ENCODE peak calls at places on chromosomes 11 and 22, in six cellular contexts. D is retinal pigment epithelial cell, S is heart right ventricle, R is AG09309, P is GM06990, Y is HCT116. Z is an unnamed sample.

GRCh38 chr11:10743354-10744035 is 7.6 kb upstream of the CTR9 start:
- DNase-seq in Y (no peak), S (no peak), D (no peak), P (peak; percentile 34), R (no peak), Z (no peak)

GRCh38 chr11:66159585-66159984 is 89.5 kb downstream of the PACS1 start:
- DNase-seq in P (no peak), Y (no peak), S (no peak), R (no peak), D (peak; percentile 34), Z (no peak)

GRCh38 chr22:46833228-46833627 is 70.8 kb downstream of the TBC1D22A start:
- DNase-seq in S (no peak), R (no peak), P (no peak), Y (peak; percentile 23), D (no peak), Z (no peak)

GRCh38 chr22:24165673-24166072 is 15.6 kb upstream of the SUSD2 start:
- DNase-seq in S (no peak), R (no peak), D (no peak), Y (no peak), P (no peak), Z (no peak)

GRCh38 chr11:111259871-111260270 is 14.3 kb downstream of the POU2AF2 start:
- DNase-seq in R (no peak), S (no peak), Y (no peak), D (no peak), P (no peak), Z (no peak)

GRCh38 chr11:69409812-69410645 is 71.4 kb upstream of the LINC01488 start:
- DNase-seq in Y (no peak), P (no peak), S (no peak), R (no peak), D (no peak), Z (no peak)

GRCh38 chr11:129291556-129291955 is 84.1 kb upstream of the BARX2 start:
- DNase-seq in P (no peak), Y (no peak), D (no peak), R (no peak), S (no peak), Z (no peak)

GRCh38 chr11:61098778-61099177 is 3.5 kb upstream of the CD5 start:
- DNase-seq in S (no peak), Y (no peak), R (no peak), D (no peak), P (no peak), Z (no peak)

GRCh38 chr11:17333799-17334586 is 17.6 kb upstream of the NCR3LG1 start:
- DNase-seq in S (peak; percentile 21), D (no peak), R (no peak), Y (no peak), P (no peak), Z (no peak)

GRCh38 chr22:27980424-27981148 is 61.5 kb upstream of the PITPNB start:
- DNase-seq in S (no peak), D (no peak), Y (no peak), P (no peak), R (no peak), Z (no peak)

GRCh38 chr11:68106165-68106940 is 14.8 kb downstream of the CHKA start:
- DNase-seq in P (no peak), Y (no peak), D (no peak), S (no peak), R (no peak), Z (no peak)

GRCh38 chr22:39277135-39277607 is 32.4 kb upstream of the PDGFB start:
- DNase-seq in Y (no peak), D (no peak), S (no peak), P (no peak), R (peak; percentile 18), Z (no peak)

GRCh38 chr22:43164636-43165035 is 13.3 kb downstream of the TSPO start:
- DNase-seq in R (no peak), S (no peak), P (no peak), Y (no peak), D (no peak), Z (no peak)

GRCh38 chr22:49963647-49964026 is 3.1 kb downstream of the PIM3 start:
- DNase-seq in D (no peak), Y (no peak), P (no peak), S (peak; percentile 15), R (no peak), Z (no peak)

GRCh38 chr22:39808087-39808486 is 85.5 kb downstream of the ENTHD1 start:
- DNase-seq in Y (peak; percentile 31), S (no peak), R (no peak), D (no peak), P (no peak), Z (no peak)

GRCh38 chr11:23112987-23113886 is 253.0 kb upstream of the CCDC179 start:
- DNase-seq in R (no peak), Y (no peak), S (no peak), P (no peak), D (peak; percentile 33), Z (no peak)

GRCh38 chr22:30340911-30341685 is 14.4 kb upstream of the TBC1D10A start:
- DNase-seq in S (peak; percentile 79), D (no peak), Y (no peak), R (no peak), P (no peak), Z (no peak)

GRCh38 chr11:43573233-43573632 is 107.3 kb upstream of the HSD17B12 start:
- DNase-seq in D (no peak), S (no peak), R (no peak), P (no peak), Y (peak; percentile 16), Z (no peak)

GRCh38 chr11:69164824-69165223 is 9.1 kb downstream of the SMIM38 start:
- DNase-seq in D (no peak), S (no peak), Y (no peak), R (no peak), P (no peak), Z (no peak)

GRCh38 chr22:44112191-44112590 is 68.5 kb upstream of the PARVG start:
- DNase-seq in R (no peak), D (no peak), S (no peak), P (no peak), Y (no peak), Z (no peak)

GRCh38 chr11:57798905-57799559 is 37.4 kb downstream of the CTNND1 start:
- DNase-seq in R (peak; percentile 71), Y (peak; percentile 94), D (no peak), S (no peak), P (no peak), Z (no peak)

GRCh38 chr11:29534831-29535230 is 482.0 kb downstream of the KCNA4 start:
- DNase-seq in S (no peak), R (no peak), Y (no peak), P (no peak), D (no peak), Z (no peak)

GRCh38 chr11:26580929-26581328 is 8.9 kb upstream of the MUC15 start:
- DNase-seq in D (no peak), P (no peak), S (no peak), R (no peak), Y (no peak), Z (no peak)

GRCh38 chr11:126061707-126062678 is 673 bp downstream of the CDON start:
- DNase-seq in P (no peak), Y (peak; percentile 23), D (no peak), S (no peak), R (no peak), Z (no peak)

GRCh38 chr11:76443254-76443935 is 1.4 kb upstream of the EMSY start:
- DNase-seq in R (no peak), S (no peak), Y (no peak), P (no peak), D (no peak), Z (no peak)

GRCh38 chr11:69814902-69815301 is 4.3 kb downstream of the FGF3 start:
- DNase-seq in P (no peak), D (no peak), R (no peak), S (no peak), Y (no peak), Z (no peak)

GRCh38 chr22:29312218-29313125 is 3.0 kb downstream of the RASL10A start:
- DNase-seq in P (no peak), R (no peak), Y (no peak), D (no peak), S (no peak), Z (no peak)

GRCh38 chr11:44611687-44612437 is 46.4 kb downstream of the CD82 start:
- DNase-seq in R (no peak), Y (no peak), P (peak; percentile 71), S (no peak), D (no peak), Z (no peak)

GRCh38 chr11:35791088-35791958 is 128.7 kb downstream of the TRIM44 start:
- DNase-seq in S (no peak), R (no peak), D (no peak), Y (no peak), P (no peak), Z (no peak)

DNA sequence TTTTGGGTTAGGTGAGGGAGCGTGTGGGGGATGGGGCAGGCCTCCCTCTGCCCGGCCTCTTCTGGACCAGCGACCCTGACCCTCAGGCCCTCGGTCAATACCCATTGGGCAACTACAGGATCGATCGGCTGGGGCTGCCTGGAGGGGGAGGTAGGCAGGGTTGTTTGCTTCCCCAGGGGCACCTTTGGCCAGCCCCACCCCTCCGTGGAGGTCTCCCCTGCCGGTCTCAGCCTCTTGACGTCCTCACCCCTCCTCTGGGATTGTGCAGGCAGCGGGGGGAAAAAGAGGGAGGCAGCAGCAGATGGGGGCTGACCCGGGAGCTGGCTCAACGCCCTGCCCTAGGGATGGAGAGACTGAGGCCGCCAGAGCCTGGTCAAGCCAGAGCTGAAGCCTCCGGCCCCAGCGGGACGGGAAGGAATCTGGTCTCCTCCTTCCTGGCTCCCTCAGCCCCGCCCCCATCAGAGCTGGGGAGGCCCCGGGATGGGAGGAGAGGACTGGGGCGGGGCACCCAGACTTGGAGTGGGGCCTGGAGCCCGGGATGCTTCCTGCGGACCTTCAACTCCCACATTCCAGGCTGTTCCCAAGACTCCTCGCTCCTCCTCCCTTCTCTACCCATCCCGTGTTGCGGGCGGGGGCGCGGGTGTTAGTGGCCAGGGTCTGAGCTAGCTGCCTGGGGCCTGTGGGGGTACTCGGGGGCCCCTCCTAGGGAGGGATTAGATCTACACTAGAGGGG is 14.4 kb upstream of the CDC42EP1 start:
- DNase-seq in P (no peak), Y (no peak), R (peak; percentile 81), S (peak; percentile 94), D (no peak), Z (peak; percentile 94)
- H3K4me3 ChIP-seq in P (no peak overlapping the region), Y (peak overlapping the region; percentile 46), R (peak overlapping the region; percentile 39), S (no peak overlapping the region), D (peak overlapping the region; percentile 19), Z (peak overlapping the region; percentile 28)

DNA sequence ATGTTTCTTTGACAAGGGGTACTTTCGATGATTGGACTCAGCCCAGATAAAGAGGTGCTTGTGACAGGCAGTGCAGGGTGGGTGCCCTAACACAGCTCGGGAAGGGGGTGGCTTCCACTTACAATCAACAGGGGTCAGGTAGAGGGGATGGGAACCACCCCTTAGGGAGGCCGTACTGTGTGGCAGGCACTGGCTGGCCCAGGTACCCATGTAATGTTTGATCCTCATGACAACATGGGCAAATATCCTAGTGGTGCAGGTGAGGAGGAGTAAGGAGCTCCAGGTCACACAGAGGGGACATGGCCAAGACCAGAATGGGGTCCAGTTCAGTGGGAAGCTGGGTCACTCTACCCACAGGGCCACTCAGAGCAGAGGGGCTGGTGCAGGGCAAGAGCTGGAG is 3.1 kb downstream of the APOL4 start:
- DNase-seq in D (no peak), P (no peak), Y (no peak), R (no peak), S (no peak), Z (no peak)
- TF ChIP-seq CTCF in D (no peak), P (no peak), Y (no peak), R (no peak), S (no peak), Z (no peak)

GRCh38 chr22:22098457-22099193 is 116.0 kb upstream of the TOP3B start:
- DNase-seq in Y (no peak), P (peak; percentile 51), S (no peak), D (no peak), R (no peak), Z (peak; percentile 50)
- H3K4me3 ChIP-seq in Y (no peak overlapping the region), P (peak overlapping the region; percentile 41), S (no peak overlapping the region), D (no peak overlapping the region), R (no peak overlapping the region), Z (no peak overlapping the region)

GRCh38 chr11:33704240-33705002 is 3.8 kb upstream of the C11orf91 start:
- DNase-seq in R (no peak), P (no peak), Y (no peak), D (no peak), S (no peak), Z (no peak)
- TF ChIP-seq CTCF in R (no peak), P (no peak), Y (no peak), D (peak; percentile 17), S (no peak), Z (no peak)

Z was measured in right atrium auricular region.